ENCODE peak calls at places on chromosomes 12 and 14, in nine cellular contexts. One of them, this sample, is unnamed.

GRCh38 chr12:83057436-83057835 is 370.7 kb downstream of the TMTC2 start:
- DNase-seq in A549: no peak
- DNase-seq in body of pancreas: no peak
- DNase-seq in IMR-90: no peak
- DNase-seq in gastrocnemius medialis: no peak
- DNase-seq in spleen: no peak
- DNase-seq in sigmoid colon: no peak
- DNase-seq in transverse colon: no peak
- DNase-seq in ovary: no peak
- DNase-seq in this sample: no peak

GRCh38 chr12:71010143-71010479 is 89.6 kb upstream of the PTPRR start:
- DNase-seq in transverse colon: no peak
- DNase-seq in ovary: no peak
- DNase-seq in IMR-90: no peak
- DNase-seq in spleen: no peak
- DNase-seq in body of pancreas: no peak
- DNase-seq in gastrocnemius medialis: no peak
- DNase-seq in A549: no peak
- DNase-seq in sigmoid colon: no peak
- DNase-seq in this sample: no peak

GRCh38 chr12:108468149-108468968 is 46.7 kb upstream of the FICD start:
- DNase-seq in IMR-90: peak
- DNase-seq in A549: no peak
- DNase-seq in ovary: no peak
- DNase-seq in gastrocnemius medialis: no peak
- DNase-seq in body of pancreas: no peak
- DNase-seq in sigmoid colon: no peak
- DNase-seq in transverse colon: no peak
- DNase-seq in spleen: no peak
- DNase-seq in this sample: no peak

GRCh38 chr12:56230449-56231183 is 765 bp downstream of the SLC39A5 start:
- DNase-seq in A549: no peak
- DNase-seq in body of pancreas: peak
- DNase-seq in spleen: no peak
- DNase-seq in transverse colon: peak
- DNase-seq in IMR-90: no peak
- DNase-seq in gastrocnemius medialis: no peak
- DNase-seq in sigmoid colon: no peak
- DNase-seq in ovary: no peak
- DNase-seq in this sample: no peak

GRCh38 chr14:88305923-88306322 is 17.1 kb downstream of the KCNK10 start:
- DNase-seq in transverse colon: no peak
- DNase-seq in sigmoid colon: no peak
- DNase-seq in A549: no peak
- DNase-seq in body of pancreas: no peak
- DNase-seq in IMR-90: no peak
- DNase-seq in gastrocnemius medialis: no peak
- DNase-seq in ovary: no peak
- DNase-seq in spleen: no peak
- DNase-seq in this sample: no peak

GRCh38 chr14:64807588-64807987 is 72.1 kb downstream of the SPTB start:
- DNase-seq in body of pancreas: peak
- DNase-seq in spleen: peak
- DNase-seq in sigmoid colon: no peak
- DNase-seq in gastrocnemius medialis: no peak
- DNase-seq in IMR-90: no peak
- DNase-seq in transverse colon: no peak
- DNase-seq in A549: no peak
- DNase-seq in ovary: no peak
- DNase-seq in this sample: no peak

GRCh38 chr12:21301-22189 is 45.0 kb upstream of the IQSEC3 start:
- DNase-seq in gastrocnemius medialis: no peak
- DNase-seq in transverse colon: no peak
- DNase-seq in spleen: peak
- DNase-seq in IMR-90: no peak
- DNase-seq in body of pancreas: no peak
- DNase-seq in sigmoid colon: no peak
- DNase-seq in A549: no peak
- DNase-seq in ovary: no peak
- DNase-seq in this sample: no peak

GRCh38 chr14:83217492-83217891 is 1683.8 kb upstream of the SEL1L start:
- DNase-seq in ovary: no peak
- DNase-seq in gastrocnemius medialis: no peak
- DNase-seq in IMR-90: peak
- DNase-seq in transverse colon: no peak
- DNase-seq in A549: no peak
- DNase-seq in body of pancreas: no peak
- DNase-seq in sigmoid colon: no peak
- DNase-seq in spleen: no peak
- DNase-seq in this sample: no peak

GRCh38 chr12:13022737-13023370 is 21.3 kb upstream of the FAM234B start:
- DNase-seq in transverse colon: no peak
- DNase-seq in spleen: no peak
- DNase-seq in A549: no peak
- DNase-seq in body of pancreas: no peak
- DNase-seq in sigmoid colon: no peak
- DNase-seq in gastrocnemius medialis: no peak
- DNase-seq in IMR-90: peak
- DNase-seq in ovary: no peak
- DNase-seq in this sample: no peak

GRCh38 chr12:98893126-98893525 is 248.0 kb downstream of the APAF1 start:
- DNase-seq in ovary: peak
- DNase-seq in A549: no peak
- DNase-seq in spleen: no peak
- DNase-seq in gastrocnemius medialis: no peak
- DNase-seq in sigmoid colon: no peak
- DNase-seq in IMR-90: no peak
- DNase-seq in transverse colon: no peak
- DNase-seq in body of pancreas: peak
- DNase-seq in this sample: no peak
- H3K27ac ChIP-seq in ovary: no peak
- H3K27ac ChIP-seq in A549: no peak
- H3K27ac ChIP-seq in spleen: no peak
- H3K27ac ChIP-seq in gastrocnemius medialis: no peak
- H3K27ac ChIP-seq in sigmoid colon: no peak
- H3K27ac ChIP-seq in IMR-90: no peak
- H3K27ac ChIP-seq in transverse colon: no peak
- H3K27ac ChIP-seq in body of pancreas: no peak
- H3K27ac ChIP-seq in this sample: no peak

GRCh38 chr12:47904647-47905312 is at the start of gene VDR:
- DNase-seq in gastrocnemius medialis: peak
- DNase-seq in IMR-90: peak
- DNase-seq in A549: peak
- DNase-seq in ovary: peak
- DNase-seq in body of pancreas: peak
- DNase-seq in transverse colon: peak
- DNase-seq in sigmoid colon: peak
- DNase-seq in spleen: peak
- DNase-seq in this sample: no peak
- TF ChIP-seq POLR2A in gastrocnemius medialis: peak
- TF ChIP-seq POLR2A in IMR-90: no peak
- TF ChIP-seq POLR2A in A549: peak
- TF ChIP-seq POLR2A in ovary: no peak
- TF ChIP-seq POLR2A in body of pancreas: peak
- TF ChIP-seq POLR2A in transverse colon: peak
- TF ChIP-seq POLR2A in sigmoid colon: no peak
- TF ChIP-seq POLR2A in spleen: no peak
- TF ChIP-seq POLR2A in this sample: no peak

GRCh38 chr14:75428230-75429104 is 645 bp downstream of the JDP2 start:
- DNase-seq in transverse colon: peak
- DNase-seq in IMR-90: no peak
- DNase-seq in spleen: peak
- DNase-seq in sigmoid colon: peak
- DNase-seq in body of pancreas: peak
- DNase-seq in gastrocnemius medialis: no peak
- DNase-seq in A549: no peak
- DNase-seq in ovary: peak
- DNase-seq in this sample: no peak
- H3K27ac ChIP-seq in transverse colon: peak
- H3K27ac ChIP-seq in IMR-90: peak
- H3K27ac ChIP-seq in spleen: peak
- H3K27ac ChIP-seq in sigmoid colon: peak
- H3K27ac ChIP-seq in body of pancreas: peak
- H3K27ac ChIP-seq in gastrocnemius medialis: peak
- H3K27ac ChIP-seq in A549: peak
- H3K27ac ChIP-seq in ovary: peak
- H3K27ac ChIP-seq in this sample: peak

DNA sequence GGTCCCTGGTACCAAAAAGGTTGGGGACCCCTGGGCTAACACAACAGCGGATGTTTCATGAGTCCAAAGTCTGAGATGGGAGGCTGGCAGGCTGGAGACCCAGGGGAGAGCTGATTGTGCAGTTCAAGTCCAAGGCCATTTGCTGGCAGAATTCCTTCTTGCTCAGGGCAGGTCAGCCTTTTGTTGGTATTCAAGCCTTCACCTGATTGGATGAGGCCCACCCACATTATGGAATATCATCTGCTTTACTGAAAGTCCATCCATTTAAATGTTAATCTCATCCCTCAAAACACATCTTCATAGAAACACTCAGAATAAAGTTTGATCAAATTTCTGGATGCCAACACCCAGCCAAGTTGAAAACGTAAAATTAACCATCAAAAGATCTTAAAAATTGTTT is 52.9 kb downstream of the GSC start:
- DNase-seq in gastrocnemius medialis: no peak
- DNase-seq in ovary: no peak
- DNase-seq in transverse colon: no peak
- DNase-seq in body of pancreas: no peak
- DNase-seq in sigmoid colon: no peak
- DNase-seq in spleen: no peak
- DNase-seq in A549: no peak
- DNase-seq in IMR-90: no peak
- DNase-seq in this sample: no peak
- TF ChIP-seq POLR2A in gastrocnemius medialis: no peak
- TF ChIP-seq POLR2A in ovary: no peak
- TF ChIP-seq POLR2A in transverse colon: no peak
- TF ChIP-seq POLR2A in body of pancreas: no peak
- TF ChIP-seq POLR2A in sigmoid colon: no peak
- TF ChIP-seq POLR2A in spleen: no peak
- TF ChIP-seq POLR2A in A549: no peak
- TF ChIP-seq POLR2A in IMR-90: no peak
- TF ChIP-seq POLR2A in this sample: no peak

GRCh38 chr12:27013606-27014084 is 539 bp downstream of the TM7SF3 start:
- DNase-seq in IMR-90: peak
- DNase-seq in gastrocnemius medialis: no peak
- DNase-seq in spleen: no peak
- DNase-seq in transverse colon: peak
- DNase-seq in A549: peak
- DNase-seq in ovary: no peak
- DNase-seq in body of pancreas: no peak
- DNase-seq in sigmoid colon: no peak
- DNase-seq in this sample: no peak
- H3K27ac ChIP-seq in IMR-90: peak
- H3K27ac ChIP-seq in gastrocnemius medialis: peak
- H3K27ac ChIP-seq in spleen: peak
- H3K27ac ChIP-seq in transverse colon: peak
- H3K27ac ChIP-seq in A549: peak
- H3K27ac ChIP-seq in ovary: peak
- H3K27ac ChIP-seq in body of pancreas: peak
- H3K27ac ChIP-seq in sigmoid colon: peak
- H3K27ac ChIP-seq in this sample: peak

GRCh38 chr12:117188961-117189724 is 1.1 kb downstream of the FBXO21 start:
- DNase-seq in gastrocnemius medialis: no peak
- DNase-seq in sigmoid colon: no peak
- DNase-seq in body of pancreas: no peak
- DNase-seq in spleen: no peak
- DNase-seq in A549: peak
- DNase-seq in transverse colon: no peak
- DNase-seq in ovary: peak
- DNase-seq in IMR-90: peak
- DNase-seq in this sample: no peak
- TF ChIP-seq POLR2A in gastrocnemius medialis: no peak
- TF ChIP-seq POLR2A in sigmoid colon: no peak
- TF ChIP-seq POLR2A in body of pancreas: peak
- TF ChIP-seq POLR2A in spleen: no peak
- TF ChIP-seq POLR2A in A549: no peak
- TF ChIP-seq POLR2A in transverse colon: no peak
- TF ChIP-seq POLR2A in ovary: peak
- TF ChIP-seq POLR2A in IMR-90: no peak
- TF ChIP-seq POLR2A in this sample: no peak

DNA sequence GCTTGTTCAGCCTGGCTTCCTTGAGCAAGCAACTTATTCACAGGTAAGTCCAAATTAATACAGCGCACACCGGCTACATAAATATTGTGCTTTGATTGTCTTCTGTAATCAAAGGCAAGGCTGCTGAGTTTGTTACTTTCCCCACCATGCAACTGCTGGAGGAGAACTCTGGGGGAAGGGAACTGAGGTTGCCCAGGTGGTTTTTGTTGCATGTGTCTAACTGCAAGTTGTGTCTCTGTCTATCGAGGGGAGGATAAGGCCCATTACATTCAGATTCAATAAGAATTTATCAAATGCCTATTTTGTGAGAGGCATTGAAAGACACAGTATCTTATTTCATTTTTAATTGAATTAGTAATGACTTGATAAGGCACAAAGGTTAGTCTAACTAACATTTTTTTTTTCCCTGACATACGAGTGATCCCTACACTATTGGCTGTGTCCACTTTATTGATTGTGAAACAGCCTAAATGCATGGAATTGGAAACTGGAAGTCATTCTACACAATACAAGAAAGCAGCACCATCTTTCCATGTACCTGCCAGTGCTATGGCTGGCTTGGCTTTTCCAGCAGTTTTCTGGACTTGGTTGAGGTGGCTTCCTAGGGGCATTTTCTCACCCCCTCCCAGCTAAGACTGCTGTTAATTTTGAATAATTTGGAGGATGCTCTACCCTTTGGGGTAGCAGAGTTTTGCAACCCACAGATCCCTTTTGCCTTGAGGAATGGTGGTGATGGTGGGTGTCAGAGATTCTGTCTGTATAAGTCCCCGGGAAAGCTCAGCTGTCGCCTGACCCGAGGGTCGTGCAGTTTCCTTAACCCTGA is 943 bp upstream of the CHST11 start:
- DNase-seq in sigmoid colon: no peak
- DNase-seq in transverse colon: no peak
- DNase-seq in gastrocnemius medialis: no peak
- DNase-seq in ovary: no peak
- DNase-seq in body of pancreas: no peak
- DNase-seq in spleen: no peak
- DNase-seq in A549: no peak
- DNase-seq in IMR-90: no peak
- DNase-seq in this sample: no peak
- H3K27ac ChIP-seq in sigmoid colon: peak
- H3K27ac ChIP-seq in transverse colon: peak
- H3K27ac ChIP-seq in gastrocnemius medialis: no peak
- H3K27ac ChIP-seq in ovary: no peak
- H3K27ac ChIP-seq in body of pancreas: peak
- H3K27ac ChIP-seq in spleen: peak
- H3K27ac ChIP-seq in A549: peak
- H3K27ac ChIP-seq in IMR-90: no peak
- H3K27ac ChIP-seq in this sample: peak

GRCh38 chr12:9094512-9095206 is 21.1 kb downstream of the A2M start:
- DNase-seq in spleen: no peak
- DNase-seq in IMR-90: no peak
- DNase-seq in ovary: no peak
- DNase-seq in transverse colon: no peak
- DNase-seq in body of pancreas: no peak
- DNase-seq in gastrocnemius medialis: no peak
- DNase-seq in A549: no peak
- DNase-seq in sigmoid colon: no peak
- DNase-seq in this sample: no peak
- TF ChIP-seq POLR2A in spleen: no peak
- TF ChIP-seq POLR2A in IMR-90: no peak
- TF ChIP-seq POLR2A in ovary: no peak
- TF ChIP-seq POLR2A in transverse colon: no peak
- TF ChIP-seq POLR2A in body of pancreas: no peak
- TF ChIP-seq POLR2A in gastrocnemius medialis: no peak
- TF ChIP-seq POLR2A in A549: no peak
- TF ChIP-seq POLR2A in sigmoid colon: no peak
- TF ChIP-seq POLR2A in this sample: no peak

GRCh38 chr14:102158797-102159196 is 19.1 kb downstream of the WDR20 start:
- DNase-seq in sigmoid colon: no peak
- DNase-seq in ovary: no peak
- DNase-seq in A549: no peak
- DNase-seq in spleen: no peak
- DNase-seq in body of pancreas: no peak
- DNase-seq in transverse colon: no peak
- DNase-seq in gastrocnemius medialis: no peak
- DNase-seq in IMR-90: no peak
- DNase-seq in this sample: no peak
- H3K27ac ChIP-seq in sigmoid colon: no peak
- H3K27ac ChIP-seq in ovary: no peak
- H3K27ac ChIP-seq in A549: no peak
- H3K27ac ChIP-seq in spleen: no peak
- H3K27ac ChIP-seq in body of pancreas: no peak
- H3K27ac ChIP-seq in transverse colon: no peak
- H3K27ac ChIP-seq in gastrocnemius medialis: no peak
- H3K27ac ChIP-seq in IMR-90: no peak
- H3K27ac ChIP-seq in this sample: no peak